ENCODE peak calls at places on chromosomes 6 and 20, in four cellular contexts. H is AG20443, N is mesothelial cell of epicardium, J is stomach. K is an unnamed sample.

GRCh38 chr6:52161689-52162438 is 24.3 kb upstream of the IL17A start:
- DNase-seq in J (no peak), N (no peak), H (no peak), K (no peak)

GRCh38 chr6:164152611-164153010 is 738.1 kb downstream of the QKI start:
- DNase-seq in N (no peak), J (no peak), H (no peak), K (no peak)

GRCh38 chr6:31836676-31837611 is 9.4 kb downstream of the HSPA1B start:
- DNase-seq in J (no peak), H (peak), N (no peak), K (no peak)

GRCh38 chr6:99522531-99522930 is 7.3 kb upstream of the USP45 start:
- DNase-seq in H (peak), J (no peak), N (no peak), K (no peak)

GRCh38 chr20:11186301-11187008 is 512.7 kb upstream of the JAG1 start:
- DNase-seq in J (no peak), H (no peak), N (no peak), K (no peak)

GRCh38 chr6:41200901-41201783 is at the start of gene TREML2:
- DNase-seq in J (no peak), N (no peak), H (no peak), K (no peak)

GRCh38 chr6:1678966-1679690 is 69.4 kb downstream of the FOXC1 start:
- DNase-seq in H (no peak), N (no peak), J (no peak), K (peak)

GRCh38 chr6:11021003-11021402 is 23.1 kb downstream of the ELOVL2 start:
- DNase-seq in J (no peak), H (no peak), N (no peak), K (no peak)

GRCh38 chr6:161498359-161498758 is 224.5 kb upstream of the AGPAT4 start:
- DNase-seq in J (no peak), N (no peak), H (no peak), K (no peak)

GRCh38 chr6:47721189-47721588 is 22.8 kb downstream of the ADGRF4 start:
- DNase-seq in N (no peak), J (no peak), H (no peak), K (no peak)

GRCh38 chr20:35871311-35871771 is 83.0 kb downstream of the SCAND1 start:
- DNase-seq in H (no peak), N (no peak), J (peak), K (no peak)

GRCh38 chr6:37977715-37978114 is 158.2 kb downstream of the ZFAND3 start:
- DNase-seq in N (no peak), J (no peak), H (no peak), K (no peak)